ENCODE peak calls at places on chromosomes 4 and X, in five cellular contexts. V, T, F, K and E are unnamed samples.

GRCh38 chr4:139208404-139208945 is 31.5 kb upstream of the ELF2 start:
- DNase-seq in K (no peak), T (peak; percentile 44), V (no peak), F (no peak), E (peak; percentile 49)

GRCh38 chr4:24032371-24032989 is 142.6 kb upstream of the PPARGC1A start:
- DNase-seq in F (no peak), V (peak; percentile 17), K (no peak), T (peak; percentile 11), E (no peak)

GRCh38 chr4:19725130-19725529 is 526.6 kb upstream of the SLIT2 start:
- DNase-seq in F (no peak), K (no peak), T (no peak), V (no peak), E (no peak)

GRCh38 chr4:184170996-184171395 is 46.7 kb downstream of the ENPP6 start:
- DNase-seq in K (no peak), T (no peak), V (no peak), F (no peak), E (no peak)

GRCh38 chrX:629230-630006 is 1.2 kb upstream of the SHOX start:
- DNase-seq in F (no peak), V (no peak), K (no peak), T (no peak), E (no peak)

GRCh38 chrX:57286507-57287251 is at the start of gene FAAH2:
- DNase-seq in T (no peak), F (peak; percentile 8), K (peak; percentile 90), V (peak; percentile 80), E (no peak)

GRCh38 chr4:88803600-88804096 is 106.0 kb upstream of the NAP1L5 start:
- DNase-seq in K (no peak), F (no peak), T (peak; percentile 14), V (no peak), E (peak; percentile 86)

GRCh38 chr4:95068401-95068800 is 310.6 kb downstream of the BMPR1B start:
- DNase-seq in V (no peak), K (no peak), F (no peak), T (no peak), E (no peak)

GRCh38 chr4:15400911-15401671 is 26.7 kb upstream of the C1QTNF7 start:
- DNase-seq in F (no peak), K (no peak), V (no peak), T (peak; percentile 40), E (peak; percentile 86)

GRCh38 chrX:110954428-110954827 is 141.6 kb upstream of the PAK3 start:
- DNase-seq in K (no peak), T (no peak), V (no peak), F (no peak), E (no peak)

GRCh38 chr4:100014616-100015015 is 64.5 kb upstream of the H2AZ1 start:
- DNase-seq in T (no peak), K (no peak), V (no peak), F (no peak), E (no peak)

GRCh38 chrX:130539721-130540321 is 138.0 kb downstream of the RBMX2 start:
- DNase-seq in K (peak; percentile 27), T (peak; percentile 17), V (peak; percentile 32), F (peak; percentile 48), E (no peak)

GRCh38 chrX:13418126-13419091 is 98.6 kb upstream of the ATXN3L start:
- DNase-seq in F (no peak), T (no peak), V (no peak), K (no peak), E (no peak)

GRCh38 chr4:23097251-23097650 is 404.5 kb downstream of the GBA3 start:
- DNase-seq in K (no peak), F (no peak), T (no peak), V (no peak), E (peak; percentile 51)

GRCh38 chrX:102976793-102977495 is 39.9 kb downstream of the RAB40AL start:
- DNase-seq in K (peak; percentile 18), V (no peak), F (no peak), T (no peak), E (peak; percentile 74)

GRCh38 chrX:9866633-9867032 is 80.4 kb downstream of the SHROOM2 start:
- DNase-seq in T (no peak), K (no peak), F (no peak), V (no peak), E (no peak)

GRCh38 chrX:9867214-9867613 is 81.0 kb downstream of the SHROOM2 start:
- DNase-seq in K (no peak), F (no peak), T (no peak), V (no peak), E (no peak)

GRCh38 chrX:9864011-9864410 is 77.8 kb downstream of the SHROOM2 start:
- DNase-seq in V (peak; percentile 75), K (no peak), T (no peak), F (no peak), E (no peak)

GRCh38 chrX:9867753-9868152 is 81.5 kb downstream of the SHROOM2 start:
- DNase-seq in V (no peak), K (no peak), T (no peak), F (no peak), E (no peak)

DNA sequence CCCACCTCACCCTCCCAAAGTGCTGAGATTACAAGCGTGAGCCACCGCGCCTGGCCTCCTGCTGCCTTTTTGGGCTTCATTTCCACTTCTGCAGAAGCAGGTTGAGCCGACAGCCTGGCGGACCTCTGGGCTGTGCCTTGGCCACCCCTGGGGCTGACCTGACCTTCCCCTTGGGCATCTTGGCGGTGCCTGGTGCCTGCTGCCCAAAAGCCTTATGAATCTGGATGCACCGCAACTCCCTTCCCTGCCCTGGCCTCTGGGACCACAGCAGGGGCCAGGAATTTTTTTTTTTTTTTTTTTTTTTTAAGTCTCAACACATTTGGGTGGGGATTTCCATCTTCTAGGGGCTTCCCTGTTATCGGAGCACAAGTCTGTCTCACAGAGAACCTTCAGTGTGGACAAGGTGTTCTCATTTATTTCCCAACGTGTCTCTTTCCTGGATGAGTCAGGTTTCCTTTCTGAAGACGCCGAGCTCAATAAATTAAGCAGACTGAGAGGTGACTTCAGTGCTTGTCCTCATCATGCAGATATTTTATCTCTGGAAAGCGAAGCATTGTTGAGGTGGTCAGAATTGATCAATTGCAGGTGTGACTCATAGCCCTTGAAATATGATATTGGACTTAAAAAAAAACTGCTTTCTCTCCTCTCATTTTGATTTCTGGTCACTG is 79.7 kb downstream of the SHROOM2 start:
- DNase-seq in F (no peak), K (peak; percentile 87), T (no peak), V (no peak), E (no peak)
- TF ChIP-seq CTCF in F (no peak), K (no peak), T (no peak), V (no peak), E (no peak)

GRCh38 chr4:152644130-152644529 is 35.7 kb downstream of the TMEM154 start:
- DNase-seq in V (no peak), K (no peak), F (no peak), T (no peak), E (no peak)
- H3K4me3 ChIP-seq in V (no peak overlapping the region), K (no peak overlapping the region), F (no peak overlapping the region), T (no peak overlapping the region), E (no peak overlapping the region)

DNA sequence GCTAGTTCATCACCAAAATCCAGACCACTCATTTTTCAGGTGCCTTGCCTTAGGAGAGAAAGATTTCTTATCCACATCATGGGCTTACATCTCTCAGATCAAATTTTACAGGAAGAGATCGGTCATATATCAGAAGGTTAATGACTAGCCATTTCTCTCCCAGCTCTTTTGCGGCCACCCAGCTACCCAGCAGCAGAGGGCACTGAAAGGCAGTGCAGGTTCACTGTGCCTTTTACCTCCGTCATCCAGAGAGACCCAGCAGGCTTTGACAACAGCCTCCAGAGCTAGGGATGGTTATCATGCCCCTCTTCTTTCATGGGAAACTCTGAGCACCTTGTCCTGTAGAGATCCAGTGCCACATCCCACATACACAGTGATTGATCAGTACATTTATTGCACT is 384.8 kb downstream of the AFF2 start:
- DNase-seq in T (no peak), V (no peak), F (no peak), K (no peak), E (no peak)
- TF ChIP-seq CTCF in T (no peak), V (no peak), F (no peak), K (no peak), E (no peak)

DNA sequence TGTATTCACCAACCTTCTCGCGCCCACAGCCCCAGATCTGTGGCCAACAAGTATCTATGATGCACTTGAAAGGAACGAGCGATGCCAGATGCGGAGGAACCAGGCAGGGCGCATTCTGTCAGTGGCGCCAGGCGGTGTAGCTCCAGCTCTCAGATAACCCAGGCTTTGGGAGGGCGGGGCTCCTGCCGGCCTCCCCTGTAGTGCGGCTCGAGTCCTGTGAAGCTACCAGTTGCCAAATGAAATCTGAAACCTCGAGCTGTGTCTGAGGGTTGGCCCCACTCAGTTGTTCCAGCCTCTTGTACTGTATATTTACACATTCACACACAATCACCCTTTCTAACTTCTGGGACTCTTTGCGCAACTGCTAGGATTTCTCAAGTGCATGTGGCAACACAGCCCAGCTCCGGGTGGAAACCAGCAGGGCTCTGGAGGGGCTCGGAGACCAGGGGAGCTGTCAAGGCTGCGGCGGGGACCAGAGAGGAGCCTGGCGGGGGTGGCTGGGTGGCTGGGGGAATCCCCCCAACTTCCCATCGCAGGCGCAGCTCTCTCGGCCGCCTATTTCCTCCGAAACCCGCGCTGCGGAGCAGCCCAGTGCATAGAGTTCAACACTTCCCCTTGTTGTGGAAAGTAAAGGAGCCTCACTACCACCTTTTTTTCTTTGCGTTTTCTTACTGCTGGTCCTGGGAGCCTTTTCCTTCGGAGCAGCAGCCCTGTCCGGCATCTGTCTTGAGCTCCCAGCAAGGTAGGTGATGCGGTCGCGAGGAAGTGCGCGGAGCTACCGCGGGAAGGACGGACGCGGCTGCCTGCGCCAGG is at the start of gene ARHGAP24:
- DNase-seq in T (peak; percentile 83), K (peak; percentile 70), F (peak; percentile 11), V (peak; percentile 89), E (peak; percentile 87)
- H3K4me3 ChIP-seq in T (peak within 1 kb of the TSS; percentile 69), K (peak within 1 kb of the TSS; percentile 85), F (peak within 1 kb of the TSS; percentile 37), V (peak within 1 kb of the TSS; percentile 45), E (peak within 1 kb of the TSS; percentile 71)

DNA sequence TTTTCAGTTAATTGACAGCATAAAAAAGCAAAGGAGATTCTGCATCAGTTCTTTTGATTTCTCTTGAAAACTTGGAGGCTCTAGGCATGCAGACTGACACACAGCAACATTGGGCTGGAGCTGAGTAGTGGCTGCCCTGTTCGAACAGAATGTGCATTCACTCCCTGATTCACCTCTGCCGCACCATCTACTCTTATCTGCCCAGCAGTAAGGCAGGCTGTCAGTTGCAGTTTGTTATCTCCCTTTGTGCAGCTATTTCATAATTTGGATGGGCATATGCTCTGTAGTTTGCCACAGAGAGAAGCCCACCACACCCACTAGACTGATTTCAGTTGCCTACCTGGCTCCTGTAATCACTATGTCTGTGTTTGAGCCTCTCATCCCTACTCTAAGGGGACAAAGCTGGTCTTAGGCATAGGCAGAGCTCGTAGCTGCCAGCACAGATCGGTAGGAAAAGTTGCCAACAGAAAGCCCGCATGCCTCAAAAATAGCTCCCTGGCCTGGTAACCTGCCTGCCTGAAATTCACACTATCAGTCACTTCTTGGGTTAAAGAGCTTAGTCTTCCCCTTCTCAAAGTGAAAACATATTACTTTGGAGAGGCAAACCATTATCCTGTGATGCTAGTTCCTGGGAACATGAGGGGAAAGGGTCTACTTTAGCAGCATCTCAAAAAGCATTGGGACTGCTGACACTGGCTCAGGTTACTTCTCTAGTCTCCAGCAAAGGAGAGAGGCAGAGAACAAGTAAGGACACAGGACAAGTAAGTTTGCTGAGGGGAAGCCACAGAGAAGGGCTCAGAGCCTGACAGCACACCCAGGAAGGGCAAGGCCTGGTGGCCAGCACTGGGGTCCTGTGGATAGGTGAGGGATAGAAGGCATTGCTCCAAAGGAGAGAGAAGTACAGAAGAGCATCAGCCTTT is 75.9 kb upstream of the TMEM164 start:
- DNase-seq in V (no peak), T (peak; percentile 4), K (no peak), F (peak; percentile 18), E (no peak)
- TF ChIP-seq CTCF in V (no peak), T (no peak), K (no peak), F (no peak), E (no peak)

DNA sequence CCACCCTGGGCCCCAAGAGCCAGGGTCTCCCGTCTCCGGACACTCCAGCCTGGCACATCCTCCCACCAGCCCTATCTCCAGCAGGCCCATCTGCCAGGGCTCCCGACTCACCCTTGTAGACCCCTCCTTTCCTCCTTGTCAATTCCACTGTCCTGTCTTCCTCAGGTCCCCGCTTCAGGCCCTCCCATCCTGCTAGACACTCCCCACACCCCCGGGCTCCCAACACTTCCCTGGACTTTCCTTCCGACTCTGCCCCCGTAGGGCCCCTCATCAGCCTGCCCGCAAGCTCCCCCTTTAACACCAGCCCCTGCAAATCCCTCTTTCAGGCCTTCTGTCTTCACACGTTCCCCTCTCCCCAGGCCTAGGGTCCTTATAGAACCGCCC is 1.1 kb downstream of the PRAF2 start:
- DNase-seq in F (no peak), K (no peak), T (no peak), V (no peak), E (no peak)
- H3K4me3 ChIP-seq in F (no peak overlapping the region), K (peak overlapping the region; percentile 70), T (peak overlapping the region; percentile 14), V (no peak overlapping the region), E (peak overlapping the region; percentile 75)